ENCODE peak calls at places on chromosomes 2 and 18, in four cellular contexts. C is brain microvascular endothelial cell, Q is fibroblast of lung, N is H7. L is an unnamed sample.

GRCh38 chr2:136116111-136116812 is 1.7 kb downstream of the CXCR4 start:
- DNase-seq in C (no peak), Q (no peak), N (peak), L (no peak)

GRCh38 chr2:115165529-115166109 is 723.2 kb downstream of the DPP10 start:
- DNase-seq in Q (peak), C (peak), N (peak), L (peak)

GRCh38 chr2:236237468-236238190 is 26.6 kb downstream of the ASB18 start:
- DNase-seq in Q (no peak), N (peak), C (no peak), L (no peak)

GRCh38 chr2:168189835-168190426 is 57.5 kb downstream of the STK39 start:
- DNase-seq in C (peak), N (no peak), Q (peak), L (no peak)

GRCh38 chr18:13179566-13180113 is 38.9 kb upstream of the LDLRAD4 start:
- DNase-seq in N (no peak), Q (no peak), C (no peak), L (no peak)

GRCh38 chr2:220044383-220044782 is 417.0 kb downstream of the SLC4A3 start:
- DNase-seq in N (peak), C (no peak), Q (no peak), L (no peak)

GRCh38 chr2:64688909-64689308 is 35.2 kb upstream of the SERTAD2 start:
- DNase-seq in Q (no peak), C (no peak), N (no peak), L (no peak)

GRCh38 chr2:199818001-199818400 is 33.0 kb downstream of the FTCDNL1 start:
- DNase-seq in Q (no peak), C (no peak), N (no peak), L (no peak)

GRCh38 chr18:61967242-61967891 is 74.6 kb upstream of the RNF152 start:
- DNase-seq in N (no peak), C (no peak), Q (no peak), L (no peak)

GRCh38 chr18:36130039-36130831 is 536 bp downstream of the ELP2 start:
- DNase-seq in N (peak), Q (no peak), C (no peak), L (no peak)

GRCh38 chr18:36129300-36130038 is at the start of the genes ELP2 and SLC39A6:
- DNase-seq in N (peak), C (peak), Q (peak), L (peak)

GRCh38 chr18:36132756-36133155 is 3.1 kb downstream of the ELP2 start:
- DNase-seq in N (peak), Q (no peak), C (no peak), L (no peak)

GRCh38 chr18:36130883-36131653 is 1.4 kb downstream of the ELP2 start:
- DNase-seq in N (peak), C (no peak), Q (no peak), L (no peak)

DNA sequence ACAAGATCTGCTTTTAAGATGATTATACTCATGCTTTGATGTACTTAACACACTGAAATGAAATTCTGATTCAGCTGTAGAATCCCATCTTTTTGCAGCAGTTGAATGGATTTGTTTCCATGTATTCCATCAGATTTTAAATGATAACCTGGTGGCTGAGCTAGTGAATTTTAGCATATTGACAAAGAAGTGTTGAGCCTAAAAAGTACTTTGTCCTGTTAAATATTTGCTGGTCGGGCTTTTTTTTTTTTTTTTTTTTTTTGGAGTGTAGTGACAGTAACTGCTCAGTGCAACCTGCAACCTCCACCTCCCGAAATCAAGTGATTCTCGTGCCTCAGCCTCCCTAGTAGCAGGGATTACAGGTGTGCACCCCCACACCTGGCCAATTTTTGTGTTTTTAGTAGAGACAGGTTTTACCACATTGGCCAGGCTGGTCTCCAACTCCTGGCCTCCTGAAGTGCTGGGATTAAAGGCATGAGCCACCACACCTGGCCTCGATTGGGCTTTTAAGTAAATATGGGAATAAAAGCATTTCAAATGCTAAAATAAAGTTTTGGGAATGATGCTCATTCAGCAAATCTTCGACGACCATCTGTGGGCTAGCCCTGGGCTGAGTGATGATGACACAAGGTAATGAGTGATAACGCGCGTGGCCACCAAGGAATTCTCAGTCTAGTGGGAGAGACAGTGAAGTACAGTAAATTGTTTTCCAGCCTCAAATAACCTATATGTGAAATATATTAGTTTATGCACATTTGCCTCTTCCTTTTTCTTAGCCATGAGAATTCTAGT is 2.2 kb downstream of the ELP2 start:
- DNase-seq in N (no peak), C (no peak), Q (no peak), L (no peak)
- H3K4me3 ChIP-seq in N (no peak), C (no peak), Q (no peak), L (no peak)

DNA sequence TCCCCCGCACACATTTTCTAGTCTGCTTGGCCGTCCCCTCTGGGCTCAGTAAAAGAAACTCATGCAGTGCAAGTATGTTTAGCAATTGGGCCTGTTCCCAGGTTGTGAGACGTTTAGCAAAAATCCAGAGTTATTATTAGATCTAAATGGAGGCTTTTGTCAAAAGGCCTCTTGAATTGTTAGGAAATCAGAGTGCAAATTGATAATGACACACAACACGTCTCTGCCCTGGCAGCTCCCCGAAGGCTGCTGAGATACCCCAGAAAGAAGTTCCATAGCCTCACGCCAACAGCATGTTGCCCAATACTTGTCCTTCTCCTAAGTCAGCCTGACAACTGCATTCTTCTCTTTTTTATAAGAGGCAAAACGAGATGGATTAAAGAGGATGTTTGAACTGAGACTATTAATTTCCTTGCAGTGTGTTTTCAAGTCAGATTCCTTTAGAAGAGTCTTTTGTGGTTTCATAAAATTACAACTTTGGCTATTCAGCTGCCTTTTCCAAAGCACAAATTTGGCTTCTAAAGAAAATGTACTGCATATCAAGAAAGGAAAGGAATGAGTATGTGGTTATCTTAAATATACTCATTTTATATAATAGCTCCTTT is 202.2 kb downstream of the TRIB2 start:
- DNase-seq in N (no peak), Q (peak), C (peak), L (peak)
- H3K4me3 ChIP-seq in N (no peak), Q (no peak), C (no peak), L (no peak)

DNA sequence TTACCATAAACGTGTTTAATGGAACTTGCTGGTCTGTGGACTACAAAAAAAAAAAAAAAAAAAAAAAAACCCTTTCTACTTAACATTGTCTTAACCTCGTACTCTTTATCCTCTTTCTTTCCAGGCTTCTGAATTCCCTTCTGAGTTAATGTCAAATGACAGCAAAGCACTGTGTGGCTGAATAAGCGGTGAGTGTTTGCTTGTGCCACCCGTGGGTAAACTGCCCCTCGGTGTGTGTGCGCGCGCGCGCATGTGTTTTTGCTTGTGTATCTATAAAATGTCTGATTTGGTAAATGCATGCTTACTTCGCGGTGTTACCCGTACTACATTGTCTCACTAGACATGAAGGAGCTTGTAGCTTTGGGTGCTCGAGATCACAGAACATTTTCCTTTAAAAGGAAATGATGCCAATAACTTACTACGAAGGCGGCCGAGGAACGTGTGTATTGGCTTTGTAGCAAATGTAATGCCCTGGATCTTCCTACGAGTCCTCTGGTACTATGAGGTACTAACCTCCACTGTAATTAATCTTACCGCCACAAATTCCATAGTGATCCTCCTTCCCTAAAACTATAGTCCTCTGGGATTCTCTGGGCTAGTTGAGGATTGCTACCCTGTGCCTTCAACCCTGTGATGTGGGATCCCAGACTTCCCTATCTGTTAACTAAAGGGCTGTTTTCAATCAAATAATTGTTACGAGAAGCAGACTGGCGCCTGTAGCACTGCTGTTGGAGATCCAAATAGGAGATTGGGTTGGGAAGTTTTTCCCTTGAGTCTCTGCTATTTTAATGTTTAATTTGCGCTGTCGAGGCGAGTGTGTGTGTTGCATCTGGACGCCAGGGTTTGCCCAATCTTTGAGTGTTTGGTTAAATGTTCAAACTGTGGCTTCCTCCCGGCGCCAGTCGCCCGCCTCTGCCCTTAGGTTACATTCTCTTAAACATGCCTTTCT is 1.1 kb downstream of the ID2 start:
- DNase-seq in N (peak), C (no peak), Q (peak), L (no peak)
- H3K4me3 ChIP-seq in N (peak), C (peak), Q (peak), L (peak)

DNA sequence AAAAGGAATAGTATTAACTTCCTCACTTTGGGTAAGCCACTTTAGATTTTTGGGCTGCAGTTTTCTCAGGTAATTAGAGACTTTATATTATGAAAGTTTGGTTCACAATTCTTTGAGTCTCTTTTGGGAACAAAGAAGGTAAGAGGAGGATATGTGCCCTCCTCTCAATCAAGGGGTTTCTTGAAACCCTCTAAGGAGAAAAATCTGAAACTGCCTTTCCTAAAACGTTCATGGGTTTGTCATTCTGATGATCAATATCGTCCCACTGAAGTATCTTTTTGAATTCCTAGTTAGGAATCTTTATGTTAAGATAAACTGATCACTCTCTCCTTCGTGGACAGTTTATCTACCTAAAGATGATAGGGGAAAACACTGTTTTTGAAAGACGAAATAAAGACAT is 42.4 kb upstream of the AKAIN1 start:
- DNase-seq in C (no peak), N (no peak), Q (no peak), L (no peak)
- H3K4me3 ChIP-seq in C (no peak), N (peak), Q (peak), L (peak)

GRCh38 chr2:174340400-174341300 is 5.9 kb downstream of the SP9 start:
- DNase-seq in Q (no peak), N (peak), C (no peak), L (no peak)
- H3K4me3 ChIP-seq in Q (no peak), N (peak), C (no peak), L (no peak)

DNA sequence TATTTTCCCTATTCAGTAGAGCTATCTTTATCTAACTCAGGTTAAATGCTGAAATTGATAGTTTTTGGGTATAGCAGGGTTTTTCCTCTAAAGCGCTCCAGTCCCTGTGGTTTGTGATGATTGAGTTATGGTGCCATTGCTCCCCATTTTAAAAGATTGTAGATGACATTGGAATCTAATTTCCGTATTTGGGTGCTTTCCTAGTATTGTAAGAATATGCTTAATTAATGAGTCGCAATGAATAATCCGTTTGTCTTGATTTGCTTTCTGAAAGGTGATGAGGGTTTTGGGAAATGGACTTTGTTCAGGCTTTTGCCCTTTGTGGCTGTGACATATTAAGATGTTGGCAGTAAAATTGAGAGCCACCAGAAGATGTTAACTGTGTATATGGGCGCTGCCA is 3.9 kb downstream of the RPS7 start:
- DNase-seq in Q (no peak), C (no peak), N (no peak), L (no peak)
- H3K4me3 ChIP-seq in Q (no peak), C (no peak), N (no peak), L (no peak)

DNA sequence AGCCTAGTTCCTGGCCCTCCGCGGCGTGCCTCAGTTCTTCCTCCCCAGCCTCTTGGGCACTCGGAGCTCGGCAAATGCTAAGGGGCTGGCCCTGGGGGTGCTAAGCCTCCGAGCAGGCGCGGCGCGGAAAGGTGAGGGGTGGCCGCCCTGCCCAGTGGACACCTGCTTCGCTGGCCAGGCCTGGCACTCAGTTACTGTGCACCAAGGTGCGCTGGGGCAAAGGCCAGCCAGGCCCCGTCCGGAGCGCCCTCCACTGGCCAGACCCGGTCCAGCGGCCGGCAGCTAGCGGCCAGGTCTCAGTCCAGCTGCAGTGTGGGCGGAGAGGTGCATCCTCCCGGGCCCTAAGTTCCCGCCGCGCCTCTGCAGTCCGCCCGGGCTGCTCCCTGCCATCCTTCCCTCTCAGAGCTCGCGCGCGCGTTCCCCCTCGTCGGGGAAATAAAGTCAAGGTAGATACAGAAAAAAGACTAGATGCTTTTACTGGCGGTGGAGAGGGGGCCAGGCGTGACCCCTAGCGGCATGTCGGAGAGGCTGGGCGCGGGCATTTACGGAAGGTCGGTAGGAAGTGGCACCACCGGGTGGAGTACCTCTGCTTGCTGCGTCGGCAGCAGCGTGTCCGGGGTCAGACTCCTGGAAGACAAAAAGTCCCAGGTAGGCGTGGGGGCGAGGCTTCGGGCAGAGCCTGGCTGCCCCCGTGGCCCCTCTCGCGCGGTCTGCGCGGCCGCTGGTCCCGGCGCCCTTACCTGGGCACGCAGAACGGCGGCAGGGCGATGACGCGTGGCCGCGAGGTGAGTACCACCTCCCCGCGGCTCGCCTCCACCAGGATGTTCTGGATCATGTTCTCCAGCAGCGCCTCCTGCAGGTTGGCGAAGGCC is 9.4 kb upstream of the CRYBA2 start:
- DNase-seq in C (peak), N (peak), Q (peak), L (no peak)
- H3K4me3 ChIP-seq in C (no peak), N (peak), Q (no peak), L (no peak)